ENCODE peak calls at places on chromosomes 13 and 19, in five cellular contexts. X is foreskin fibroblast, R is retinal pigment epithelial cell, N is thoracic aorta, H is upper lobe of right lung. P is an unnamed sample.

GRCh38 chr19:5075603-5076002 is 106.7 kb downstream of the KDM4B start:
- DNase-seq in X (no peak), R (no peak), N (no peak), H (no peak), P (no peak)

GRCh38 chr13:52169839-52170238 is 10.4 kb upstream of the NEK3 start:
- DNase-seq in X (no peak), R (no peak), N (no peak), H (no peak), P (no peak)

GRCh38 chr13:68099616-68100015 is 869.5 kb upstream of the PCDH9 start:
- DNase-seq in X (no peak), R (peak), N (no peak), H (no peak), P (peak)

GRCh38 chr13:21822029-21822428 is 151.2 kb downstream of the FGF9 start:
- DNase-seq in X (no peak), R (no peak), N (no peak), H (no peak), P (no peak)

GRCh38 chr19:47408156-47408938 is 11.0 kb downstream of the MEIS3 start:
- DNase-seq in X (no peak), R (no peak), N (no peak), H (no peak), P (no peak)

GRCh38 chr13:51154029-51154555 is 43.0 kb upstream of the C13orf42 start:
- DNase-seq in X (peak), R (no peak), N (no peak), H (no peak), P (peak)

GRCh38 chr13:22091222-22091970 is 420.5 kb downstream of the FGF9 start:
- DNase-seq in X (no peak), R (no peak), N (no peak), H (no peak), P (no peak)

GRCh38 chr19:29206453-29206852 is 6.5 kb downstream of the UQCRFS1 start:
- DNase-seq in X (no peak), R (no peak), N (no peak), H (no peak), P (no peak)

GRCh38 chr13:110405597-110406450 is 98.7 kb downstream of the COL4A2 start:
- DNase-seq in X (no peak), R (no peak), N (no peak), H (no peak), P (peak)

GRCh38 chr13:75437582-75438318 is 44.2 kb downstream of the TBC1D4 start:
- DNase-seq in X (peak), R (no peak), N (no peak), H (no peak), P (peak)

GRCh38 chr19:17202249-17202648 is 12.9 kb upstream of the USE1 start:
- DNase-seq in X (no peak), R (no peak), N (no peak), H (no peak), P (no peak)

GRCh38 chr13:20796791-20797513 is 23.2 kb upstream of the EEF1AKMT1 start:
- DNase-seq in X (peak), R (no peak), N (no peak), H (no peak), P (peak)

GRCh38 chr13:73075546-73075945 is 16.7 kb downstream of the KLF5 start:
- DNase-seq in X (no peak), R (no peak), N (no peak), H (no peak), P (no peak)

GRCh38 chr19:8466018-8466417 is 21.2 kb downstream of the HNRNPM start:
- DNase-seq in X (no peak), R (no peak), N (no peak), H (no peak), P (no peak)

GRCh38 chr19:30393046-30393445 is 20.9 kb downstream of the ZNF536 start:
- DNase-seq in X (peak), R (no peak), N (no peak), H (no peak), P (no peak)

GRCh38 chr19:41735071-41735623 is 20.2 kb upstream of the CEACAM6 start:
- DNase-seq in X (no peak), R (no peak), N (no peak), H (no peak), P (no peak)

GRCh38 chr13:50463662-50464061 is 379.8 kb downstream of the DLEU7 start:
- DNase-seq in X (no peak), R (no peak), N (no peak), H (no peak), P (no peak)

GRCh38 chr19:3669134-3669436 is 31.2 kb downstream of the PIP5K1C start:
- DNase-seq in X (no peak), R (no peak), N (no peak), H (no peak), P (no peak)

GRCh38 chr19:3670796-3671679 is 29.2 kb downstream of the PIP5K1C start:
- DNase-seq in X (peak), R (no peak), N (peak), H (peak), P (peak)

GRCh38 chr19:3669616-3670257 is 30.5 kb downstream of the PIP5K1C start:
- DNase-seq in X (no peak), R (no peak), N (no peak), H (no peak), P (no peak)

GRCh38 chr19:3671680-3672574 is 28.3 kb downstream of the PIP5K1C start:
- DNase-seq in X (no peak), R (no peak), N (no peak), H (no peak), P (peak)

DNA sequence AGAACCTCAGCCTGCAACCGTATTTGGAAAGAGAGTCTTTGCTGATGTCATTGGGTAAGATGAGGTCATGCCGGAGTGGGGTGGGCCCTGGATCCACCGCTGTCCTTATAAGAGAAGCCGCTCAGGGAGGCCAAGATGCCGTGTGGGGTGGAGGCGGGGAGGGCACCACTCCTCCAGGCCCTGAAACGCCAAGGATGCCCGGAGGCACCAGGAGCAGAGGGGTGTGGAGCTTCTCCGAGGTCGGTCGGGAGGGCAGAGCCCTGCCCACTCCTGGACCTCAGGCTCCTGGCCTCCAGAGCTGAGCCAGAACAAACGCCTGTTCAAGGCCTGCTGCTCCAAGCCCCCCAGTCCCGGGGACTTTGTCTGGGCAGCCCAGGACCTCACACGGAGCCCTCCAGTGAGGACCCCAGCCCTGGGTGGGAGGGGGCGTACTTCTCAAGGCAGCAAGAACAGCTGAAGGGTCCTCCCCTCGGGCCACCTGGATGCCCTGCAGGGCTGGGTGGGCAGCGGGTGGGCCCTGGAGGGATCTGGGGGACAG is 29.9 kb downstream of the PIP5K1C start:
- DNase-seq in X (peak), R (no peak), N (peak), H (no peak), P (peak)
- H3K4me3 ChIP-seq in X (peak), R (no peak), N (peak), H (peak), P (no peak)

DNA sequence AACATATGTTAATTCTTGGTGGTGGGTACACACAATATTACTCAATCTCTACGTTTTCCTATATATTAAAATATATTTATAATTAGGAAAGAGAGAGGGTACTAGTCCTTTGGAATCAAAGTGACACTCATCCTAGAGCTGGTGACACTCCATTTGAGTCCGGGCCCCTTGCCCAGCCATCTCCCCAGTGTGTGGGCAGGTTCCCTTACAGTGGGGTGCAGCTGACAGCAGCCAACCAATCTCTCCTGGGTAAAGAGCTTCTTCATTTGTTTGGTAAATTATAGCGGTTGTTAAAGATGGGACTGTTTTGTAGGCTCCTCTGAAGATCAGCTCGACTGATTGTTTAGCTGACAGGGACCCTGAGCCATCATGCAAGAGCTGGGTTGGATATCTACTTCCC is 37.2 kb upstream of the RGCC start:
- DNase-seq in X (no peak), R (no peak), N (no peak), H (no peak), P (no peak)
- TF ChIP-seq CTCF in X (no peak), R (no peak), N (no peak), H (no peak), P (no peak)

GRCh38 chr19:57558525-57558924 is 1.1 kb downstream of the ZNF550 start:
- DNase-seq in X (no peak), R (no peak), N (no peak), H (no peak), P (peak)
- H3K4me3 ChIP-seq in X (peak), R (peak), N (peak), H (peak), P (peak)

GRCh38 chr13:43307921-43308433 is 284.6 kb downstream of the DNAJC15 start:
- DNase-seq in X (peak), R (peak), N (peak), H (peak), P (peak)
- TF ChIP-seq CTCF in X (no peak), R (no peak), N (no peak), H (no peak), P (no peak)

GRCh38 chr13:33174980-33175379 is 110.6 kb downstream of the STARD13 start:
- DNase-seq in X (no peak), R (no peak), N (no peak), H (no peak), P (peak)

GRCh38 chr13:33178197-33178699 is 107.3 kb downstream of the STARD13 start:
- DNase-seq in X (no peak), R (no peak), N (no peak), H (no peak), P (no peak)

GRCh38 chr13:33174491-33174890 is 111.1 kb downstream of the STARD13 start:
- DNase-seq in X (no peak), R (no peak), N (no peak), H (no peak), P (no peak)

GRCh38 chr13:33175991-33176390 is 109.6 kb downstream of the STARD13 start:
- DNase-seq in X (no peak), R (no peak), N (no peak), H (no peak), P (no peak)

DNA sequence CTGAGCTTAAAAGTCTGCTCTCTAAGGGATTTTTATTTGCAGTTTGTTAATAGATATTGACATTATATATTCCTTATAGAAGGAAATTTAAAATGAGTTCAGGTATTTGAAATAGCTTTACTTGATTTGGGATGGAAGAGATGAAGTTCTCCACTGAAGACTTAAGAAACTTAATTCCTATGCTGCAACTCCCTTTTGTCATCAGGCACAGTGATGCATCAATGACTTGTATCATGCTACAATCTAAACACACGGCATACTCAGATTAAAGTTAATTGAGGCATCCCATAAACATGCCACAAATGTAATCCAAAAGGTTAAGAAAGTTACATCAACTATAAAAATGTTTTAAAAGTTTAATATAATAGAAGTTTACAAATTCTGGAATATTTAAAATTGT is 109.0 kb downstream of the STARD13 start:
- DNase-seq in X (no peak), R (no peak), N (no peak), H (no peak), P (peak)
- H3K4me3 ChIP-seq in X (no peak), R (no peak), N (no peak), H (no peak), P (no peak)

GRCh38 chr19:58466089-58466759 is 656 bp upstream of the ZNF324 start:
- DNase-seq in X (no peak), R (no peak), N (no peak), H (no peak), P (no peak)

GRCh38 chr19:58468216-58468839 is 1.4 kb downstream of the ZNF324 start:
- DNase-seq in X (no peak), R (no peak), N (no peak), H (no peak), P (no peak)

GRCh38 chr19:58469241-58470013 is 2.5 kb downstream of the ZNF324 start:
- DNase-seq in X (no peak), R (no peak), N (no peak), H (no peak), P (no peak)

GRCh38 chr19:58471736-58472135 is 4.4 kb upstream of the ZNF446 start:
- DNase-seq in X (no peak), R (no peak), N (no peak), H (no peak), P (no peak)

DNA sequence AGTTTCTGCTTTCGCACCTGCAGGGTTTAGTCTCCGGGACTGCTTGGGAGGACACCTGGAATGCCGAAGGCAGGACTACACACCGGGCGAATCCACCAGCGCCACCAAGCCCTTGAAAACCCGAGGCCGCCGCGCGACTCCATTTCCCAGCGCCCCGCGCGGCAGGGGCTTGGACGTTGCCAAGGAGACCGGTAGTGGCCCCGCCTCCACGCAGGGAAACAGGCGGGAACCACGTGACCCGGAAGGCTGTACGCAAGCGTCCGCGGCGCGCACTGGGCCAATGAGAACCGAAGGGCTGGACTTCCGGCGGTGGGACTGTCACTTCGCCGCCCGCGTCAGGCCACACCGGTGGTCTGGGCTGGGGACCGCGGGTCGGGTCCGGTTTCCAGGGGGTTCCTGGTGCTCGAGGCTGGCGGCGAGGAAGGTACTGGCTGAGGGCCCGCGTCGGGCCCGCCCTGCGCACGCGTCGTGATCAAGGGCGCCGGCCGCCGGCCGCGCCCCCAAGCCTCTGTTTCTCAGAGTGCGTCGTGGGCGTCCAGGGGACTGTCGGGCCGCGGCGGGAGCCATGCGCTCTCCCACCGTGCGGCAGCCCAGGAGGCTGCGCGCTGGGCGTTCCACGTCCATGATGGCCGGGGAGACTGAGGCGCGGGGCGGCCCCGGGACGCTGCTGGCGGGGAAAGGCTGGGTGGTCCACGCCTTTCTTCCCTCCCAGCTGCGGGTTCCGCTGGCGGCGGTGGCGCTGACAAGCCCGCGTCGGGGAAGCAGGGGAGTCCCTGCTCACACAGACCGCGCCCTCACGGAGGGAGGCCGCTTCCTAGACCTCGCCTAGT is at the start of gene ZNF324:
- DNase-seq in X (peak), R (peak), N (peak), H (peak), P (peak)
- TF ChIP-seq CTCF in X (no peak), R (no peak), N (no peak), H (no peak), P (no peak)